ENCODE peak calls at places on chromosomes 16 and 17, in six cellular contexts. One of them, this sample, is unnamed.

GRCh38 chr16:83336630-83337029 is 471.1 kb upstream of the HSBP1 start:
- DNase-seq in GM12892: no peak
- DNase-seq in HepG2: no peak
- DNase-seq in GM12878: no peak
- DNase-seq in H1: no peak
- DNase-seq in K562: no peak
- DNase-seq in this sample: no peak

GRCh38 chr17:57862990-57863667 is 13.3 kb upstream of the MRPS23 start:
- DNase-seq in GM12878: no peak
- DNase-seq in H1: no peak
- DNase-seq in GM12892: no peak
- DNase-seq in HepG2: peak; percentile 94
- DNase-seq in K562: no peak
- DNase-seq in this sample: no peak

GRCh38 chr17:47649153-47649971 is at the start of gene KPNB1:
- DNase-seq in K562: peak; percentile 87
- DNase-seq in GM12878: peak; percentile 99
- DNase-seq in H1: peak; percentile 96
- DNase-seq in GM12892: peak; percentile 84
- DNase-seq in HepG2: peak; percentile 100
- DNase-seq in this sample: peak; percentile 85

GRCh38 chr17:42883802-42884553 is 16.6 kb upstream of the G6PC1 start:
- DNase-seq in GM12878: no peak
- DNase-seq in K562: no peak
- DNase-seq in H1: no peak
- DNase-seq in GM12892: no peak
- DNase-seq in HepG2: no peak
- DNase-seq in this sample: no peak

GRCh38 chr17:82593590-82594087 is 54.6 kb downstream of the WDR45B start:
- DNase-seq in H1: no peak
- DNase-seq in GM12878: no peak
- DNase-seq in K562: no peak
- DNase-seq in HepG2: no peak
- DNase-seq in GM12892: no peak
- DNase-seq in this sample: no peak

GRCh38 chr16:66930189-66930588 is 4.0 kb downstream of the CIAO2B start:
- DNase-seq in HepG2: peak; percentile 76
- DNase-seq in GM12892: no peak
- DNase-seq in K562: peak; percentile 45
- DNase-seq in H1: no peak
- DNase-seq in GM12878: no peak
- DNase-seq in this sample: no peak

GRCh38 chr17:28950017-28950751 is 1.1 kb downstream of the PHF12 start:
- DNase-seq in GM12878: no peak
- DNase-seq in H1: peak; percentile 73
- DNase-seq in K562: peak; percentile 41
- DNase-seq in HepG2: peak; percentile 25
- DNase-seq in GM12892: no peak
- DNase-seq in this sample: no peak

GRCh38 chr17:79936661-79937434 is 97.6 kb upstream of the CBX4 start:
- DNase-seq in H1: no peak
- DNase-seq in HepG2: no peak
- DNase-seq in K562: no peak
- DNase-seq in GM12878: no peak
- DNase-seq in GM12892: no peak
- DNase-seq in this sample: no peak

GRCh38 chr17:34199932-34200534 is 55.1 kb upstream of the CCL2 start:
- DNase-seq in H1: peak; percentile 85
- DNase-seq in K562: peak; percentile 82
- DNase-seq in HepG2: peak; percentile 76
- DNase-seq in GM12878: peak; percentile 36
- DNase-seq in GM12892: peak; percentile 34
- DNase-seq in this sample: peak; percentile 43
- TF ChIP-seq POLR2A in H1: no peak
- TF ChIP-seq POLR2A in K562: no peak
- TF ChIP-seq POLR2A in HepG2: no peak
- TF ChIP-seq POLR2A in GM12878: no peak
- TF ChIP-seq POLR2A in GM12892: no peak
- TF ChIP-seq POLR2A in this sample: no peak

DNA sequence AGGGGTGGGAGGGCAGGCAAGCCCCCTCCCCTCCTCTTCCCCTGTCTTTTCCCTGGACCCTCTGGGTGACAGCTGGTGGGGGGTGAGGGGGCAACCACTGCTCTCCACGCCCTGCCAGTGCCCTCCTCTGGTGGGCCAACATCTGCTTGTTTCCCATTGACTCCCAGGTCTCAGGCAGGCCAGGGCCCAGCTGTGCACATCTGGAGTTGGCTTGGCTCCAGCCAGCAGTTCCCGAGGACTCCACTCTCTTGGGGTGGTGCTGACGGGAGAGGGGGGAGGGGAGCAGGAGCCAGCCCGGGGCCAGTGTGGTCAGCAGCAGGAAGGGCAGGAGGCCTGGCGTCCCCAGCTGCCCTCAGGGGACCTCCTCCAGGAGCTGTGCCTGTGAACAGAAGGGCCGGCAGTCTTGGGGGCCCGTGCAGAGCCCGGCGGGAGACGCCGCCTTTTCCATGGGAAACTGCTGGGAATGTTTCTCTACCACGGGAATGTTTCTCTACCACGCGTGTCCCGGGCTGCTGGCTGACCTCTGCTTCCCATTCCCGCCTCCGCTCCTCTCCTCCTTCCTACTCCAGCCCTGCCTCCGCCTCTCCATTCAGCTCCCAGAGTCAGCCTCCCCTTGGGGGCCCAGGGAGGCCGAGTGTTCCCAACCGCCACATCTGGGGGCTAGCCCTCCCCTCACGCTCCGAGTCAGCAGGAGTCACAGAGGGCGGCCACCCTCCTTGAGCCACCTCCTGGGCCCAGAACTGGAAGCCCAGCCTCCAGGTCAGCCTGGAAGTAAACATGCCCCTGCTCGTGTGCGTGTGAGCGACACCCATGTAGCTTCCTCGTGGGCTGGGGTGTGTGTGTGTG is 7.6 kb downstream of the CYGB start:
- DNase-seq in GM12892: peak; percentile 11
- DNase-seq in GM12878: no peak
- DNase-seq in H1: peak; percentile 57
- DNase-seq in HepG2: peak; percentile 61
- DNase-seq in K562: peak; percentile 84
- DNase-seq in this sample: no peak
- TF ChIP-seq TAF1 in GM12892: no peak
- TF ChIP-seq TAF1 in GM12878: no peak
- TF ChIP-seq TAF1 in H1: no peak
- TF ChIP-seq TAF1 in HepG2: no peak
- TF ChIP-seq TAF1 in K562: no peak
- TF ChIP-seq TAF1 in this sample: no peak

GRCh38 chr16:13708361-13708760 is 211.6 kb upstream of the ERCC4 start:
- DNase-seq in GM12892: no peak
- DNase-seq in HepG2: no peak
- DNase-seq in H1: no peak
- DNase-seq in K562: no peak
- DNase-seq in GM12878: no peak
- DNase-seq in this sample: no peak
- TF ChIP-seq POLR2A in GM12892: no peak
- TF ChIP-seq POLR2A in HepG2: no peak
- TF ChIP-seq POLR2A in H1: no peak
- TF ChIP-seq POLR2A in K562: no peak
- TF ChIP-seq POLR2A in GM12878: no peak
- TF ChIP-seq POLR2A in this sample: no peak

GRCh38 chr17:77442976-77443742 is 302.4 kb downstream of the SEC14L1 start:
- DNase-seq in K562: no peak
- DNase-seq in GM12878: no peak
- DNase-seq in HepG2: no peak
- DNase-seq in H1: no peak
- DNase-seq in GM12892: no peak
- DNase-seq in this sample: no peak

GRCh38 chr17:77440571-77440981 is 299.8 kb downstream of the SEC14L1 start:
- DNase-seq in H1: no peak
- DNase-seq in GM12878: no peak
- DNase-seq in GM12892: no peak
- DNase-seq in HepG2: no peak
- DNase-seq in K562: no peak
- DNase-seq in this sample: no peak

GRCh38 chr17:77439382-77440013 is 298.7 kb downstream of the SEC14L1 start:
- DNase-seq in HepG2: no peak
- DNase-seq in GM12878: no peak
- DNase-seq in GM12892: no peak
- DNase-seq in K562: no peak
- DNase-seq in H1: no peak
- DNase-seq in this sample: no peak

GRCh38 chr17:77443743-77444260 is 303.0 kb downstream of the SEC14L1 start:
- DNase-seq in H1: no peak
- DNase-seq in GM12878: no peak
- DNase-seq in K562: no peak
- DNase-seq in GM12892: no peak
- DNase-seq in HepG2: no peak
- DNase-seq in this sample: no peak

GRCh38 chr17:77441130-77441920 is 300.6 kb downstream of the SEC14L1 start:
- DNase-seq in K562: no peak
- DNase-seq in HepG2: no peak
- DNase-seq in H1: no peak
- DNase-seq in GM12878: peak; percentile 98
- DNase-seq in GM12892: peak; percentile 79
- DNase-seq in this sample: no peak
- TF ChIP-seq TAF1 in K562: no peak
- TF ChIP-seq TAF1 in HepG2: no peak
- TF ChIP-seq TAF1 in H1: no peak
- TF ChIP-seq TAF1 in GM12878: peak; percentile 24
- TF ChIP-seq TAF1 in GM12892: peak; percentile 69
- TF ChIP-seq TAF1 in this sample: peak; percentile 59

GRCh38 chr17:62967111-62967449 is 1.0 kb downstream of the TANC2 start:
- DNase-seq in HepG2: no peak
- DNase-seq in K562: no peak
- DNase-seq in GM12892: no peak
- DNase-seq in H1: no peak
- DNase-seq in GM12878: no peak
- DNase-seq in this sample: no peak

GRCh38 chr17:62964506-62964905 is 1.5 kb upstream of the TANC2 start:
- DNase-seq in GM12878: no peak
- DNase-seq in K562: no peak
- DNase-seq in GM12892: no peak
- DNase-seq in H1: no peak
- DNase-seq in HepG2: no peak
- DNase-seq in this sample: no peak

GRCh38 chr17:62965149-62965648 is 836 bp upstream of the TANC2 start:
- DNase-seq in GM12892: no peak
- DNase-seq in HepG2: no peak
- DNase-seq in K562: no peak
- DNase-seq in H1: no peak
- DNase-seq in GM12878: no peak
- DNase-seq in this sample: no peak

GRCh38 chr17:62966426-62967110 is 533 bp downstream of the TANC2 start:
- DNase-seq in H1: peak; percentile 69
- DNase-seq in GM12878: no peak
- DNase-seq in GM12892: no peak
- DNase-seq in K562: no peak
- DNase-seq in HepG2: no peak
- DNase-seq in this sample: no peak

DNA sequence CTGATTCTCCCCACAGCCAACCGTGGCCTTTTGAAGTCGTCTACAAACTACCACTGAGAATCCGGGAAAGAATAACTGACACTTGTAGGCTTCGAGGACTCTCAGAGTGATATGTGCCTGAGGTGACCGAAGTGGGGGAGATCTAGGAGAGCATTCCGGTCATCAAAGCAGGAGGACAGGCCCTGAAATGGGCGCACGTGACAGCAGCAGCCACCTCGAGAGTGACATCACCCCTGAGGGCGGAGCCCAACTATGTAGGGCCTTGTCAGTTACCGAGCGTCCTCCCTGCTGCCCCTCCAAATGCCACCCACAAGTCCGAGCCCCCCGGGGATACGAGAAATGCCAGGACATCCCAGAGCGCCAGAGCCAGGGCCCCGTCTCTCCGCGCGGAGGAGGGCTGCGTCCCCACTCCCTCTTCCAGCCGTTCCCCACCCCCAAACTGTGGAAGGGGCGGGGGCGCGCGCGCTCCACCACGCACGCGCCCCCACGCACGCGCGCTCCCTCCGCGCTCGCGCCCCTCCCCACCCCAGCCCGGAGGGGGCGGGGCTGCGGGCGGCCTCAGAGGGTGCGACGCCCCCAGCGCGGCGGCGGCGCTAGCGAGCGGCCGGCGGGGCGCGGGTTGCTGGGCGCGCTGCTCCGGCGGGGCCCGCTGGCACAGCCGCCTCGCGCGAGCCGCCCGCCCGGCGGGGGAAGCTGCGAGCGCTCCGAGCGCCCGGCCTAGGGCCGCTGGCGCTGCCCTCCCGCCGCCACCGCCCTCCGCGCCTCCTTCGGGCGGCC is at the start of gene TANC2:
- DNase-seq in K562: peak; percentile 95
- DNase-seq in GM12878: peak; percentile 3
- DNase-seq in GM12892: peak; percentile 37
- DNase-seq in H1: peak; percentile 80
- DNase-seq in HepG2: peak; percentile 27
- DNase-seq in this sample: peak; percentile 63
- TF ChIP-seq POLR2A in K562: peak; percentile 56
- TF ChIP-seq POLR2A in GM12878: no peak
- TF ChIP-seq POLR2A in GM12892: no peak
- TF ChIP-seq POLR2A in H1: peak; percentile 33
- TF ChIP-seq POLR2A in HepG2: no peak
- TF ChIP-seq POLR2A in this sample: no peak

This sample was measured in GM12891.